ENCODE peak calls at places on chromosomes 1 and 21, in six cellular contexts. One of them, this sample, is unnamed.

GRCh38 chr1:3014041-3014440 is 7.2 kb upstream of the ACTRT2 start:
- DNase-seq in RWPE1: no peak
- DNase-seq in HFF-Myc: no peak
- DNase-seq in pancreas: no peak
- DNase-seq in body of pancreas: no peak
- DNase-seq in fibroblast of mammary gland: no peak
- DNase-seq in this sample: no peak

GRCh38 chr1:192538407-192539311 is 36.9 kb upstream of the RGS1 start:
- DNase-seq in pancreas: no peak
- DNase-seq in RWPE1: no peak
- DNase-seq in fibroblast of mammary gland: peak
- DNase-seq in HFF-Myc: no peak
- DNase-seq in body of pancreas: no peak
- DNase-seq in this sample: no peak

GRCh38 chr1:165109013-165109412 is 247.5 kb downstream of the LMX1A start:
- DNase-seq in RWPE1: no peak
- DNase-seq in HFF-Myc: no peak
- DNase-seq in pancreas: no peak
- DNase-seq in fibroblast of mammary gland: no peak
- DNase-seq in body of pancreas: no peak
- DNase-seq in this sample: no peak

GRCh38 chr1:201307239-201307638 is 23.9 kb downstream of the PKP1 start:
- DNase-seq in body of pancreas: no peak
- DNase-seq in fibroblast of mammary gland: peak
- DNase-seq in HFF-Myc: no peak
- DNase-seq in pancreas: no peak
- DNase-seq in RWPE1: peak
- DNase-seq in this sample: peak

GRCh38 chr1:110464340-110464739 is 13.4 kb downstream of the PROK1 start:
- DNase-seq in HFF-Myc: no peak
- DNase-seq in RWPE1: peak
- DNase-seq in fibroblast of mammary gland: peak
- DNase-seq in body of pancreas: no peak
- DNase-seq in pancreas: no peak
- DNase-seq in this sample: peak

GRCh38 chr1:15410223-15410883 is 665 bp downstream of the EFHD2 start:
- DNase-seq in fibroblast of mammary gland: no peak
- DNase-seq in body of pancreas: peak
- DNase-seq in pancreas: peak
- DNase-seq in RWPE1: no peak
- DNase-seq in HFF-Myc: no peak
- DNase-seq in this sample: no peak

GRCh38 chr1:211925016-211925415 is 94.5 kb upstream of the LPGAT1 start:
- DNase-seq in RWPE1: peak
- DNase-seq in body of pancreas: no peak
- DNase-seq in HFF-Myc: no peak
- DNase-seq in pancreas: no peak
- DNase-seq in fibroblast of mammary gland: no peak
- DNase-seq in this sample: peak

GRCh38 chr1:157403608-157404007 is 148.7 kb downstream of the FCRL5 start:
- DNase-seq in RWPE1: no peak
- DNase-seq in fibroblast of mammary gland: no peak
- DNase-seq in pancreas: no peak
- DNase-seq in body of pancreas: no peak
- DNase-seq in HFF-Myc: no peak
- DNase-seq in this sample: no peak

GRCh38 chr1:63033211-63033610 is 249.3 kb downstream of the ATG4C start:
- DNase-seq in HFF-Myc: no peak
- DNase-seq in pancreas: no peak
- DNase-seq in fibroblast of mammary gland: no peak
- DNase-seq in RWPE1: no peak
- DNase-seq in body of pancreas: no peak
- DNase-seq in this sample: no peak

DNA sequence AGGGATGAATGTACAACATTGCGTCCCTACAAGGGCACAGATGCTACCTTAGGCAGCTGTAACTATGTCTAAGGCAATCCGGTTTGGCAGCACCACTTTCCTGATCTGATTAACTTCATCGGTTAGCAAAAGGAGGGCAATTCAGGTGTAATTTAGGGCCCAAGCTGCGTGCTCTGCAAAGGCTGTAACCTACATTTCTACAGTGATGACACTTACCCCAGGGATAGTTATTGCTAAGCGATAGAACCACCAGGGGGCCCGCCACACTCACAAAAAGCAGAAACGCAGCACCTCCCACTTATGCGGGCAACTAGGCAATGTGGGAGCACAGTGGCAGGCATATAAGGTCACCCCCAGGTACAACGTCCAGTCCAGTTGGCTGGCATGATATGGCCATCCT is 113.5 kb downstream of the GDAP2 start:
- DNase-seq in RWPE1: no peak
- DNase-seq in pancreas: no peak
- DNase-seq in body of pancreas: peak
- DNase-seq in fibroblast of mammary gland: no peak
- DNase-seq in HFF-Myc: no peak
- DNase-seq in this sample: no peak
- TF ChIP-seq CTCF in RWPE1: no peak
- TF ChIP-seq CTCF in pancreas: no peak
- TF ChIP-seq CTCF in body of pancreas: peak
- TF ChIP-seq CTCF in fibroblast of mammary gland: no peak
- TF ChIP-seq CTCF in HFF-Myc: peak
- TF ChIP-seq CTCF in this sample: peak

DNA sequence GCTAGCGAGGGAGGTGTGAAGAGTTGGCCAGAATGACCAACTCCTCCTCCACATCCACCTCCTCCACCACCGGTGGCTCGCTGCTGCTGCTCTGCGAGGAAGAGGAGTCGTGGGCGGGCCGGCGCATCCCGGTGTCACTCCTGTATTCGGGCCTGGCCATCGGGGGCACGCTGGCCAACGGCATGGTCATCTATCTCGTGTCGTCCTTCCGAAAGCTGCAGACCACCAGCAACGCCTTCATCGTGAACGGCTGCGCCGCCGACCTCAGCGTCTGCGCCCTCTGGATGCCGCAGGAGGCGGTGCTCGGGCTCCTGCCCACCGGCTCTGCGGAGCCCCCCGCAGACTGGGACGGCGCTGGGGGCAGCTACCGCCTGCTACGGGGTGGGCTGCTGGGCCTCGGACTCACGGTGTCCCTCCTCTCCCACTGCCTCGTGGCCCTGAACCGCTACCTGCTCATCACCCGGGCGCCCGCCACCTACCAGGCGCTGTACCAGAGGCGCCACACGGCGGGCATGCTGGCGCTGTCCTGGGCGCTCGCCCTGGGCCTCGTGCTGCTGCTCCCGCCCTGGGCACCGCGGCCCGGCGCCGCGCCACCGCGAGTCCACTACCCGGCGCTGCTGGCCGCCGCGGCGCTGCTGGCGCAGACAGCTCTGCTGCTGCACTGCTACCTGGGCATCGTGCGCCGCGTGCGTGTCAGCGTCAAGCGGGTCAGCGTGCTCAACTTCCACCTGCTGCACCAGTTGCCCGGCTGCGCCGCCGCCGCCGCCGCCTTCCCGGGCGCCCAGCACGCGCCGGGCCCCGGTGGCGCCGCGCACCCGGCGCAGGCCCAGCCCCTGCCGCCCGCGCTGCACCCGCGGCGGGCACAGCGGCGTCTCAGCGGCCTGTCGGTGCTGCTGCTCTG is 1.2 kb downstream of the GPR88 start:
- DNase-seq in fibroblast of mammary gland: no peak
- DNase-seq in HFF-Myc: no peak
- DNase-seq in body of pancreas: peak
- DNase-seq in pancreas: no peak
- DNase-seq in RWPE1: peak
- DNase-seq in this sample: peak
- TF ChIP-seq CTCF in fibroblast of mammary gland: no peak
- TF ChIP-seq CTCF in HFF-Myc: peak
- TF ChIP-seq CTCF in body of pancreas: no peak
- TF ChIP-seq CTCF in pancreas: no peak
- TF ChIP-seq CTCF in RWPE1: no peak
- TF ChIP-seq CTCF in this sample: no peak

DNA sequence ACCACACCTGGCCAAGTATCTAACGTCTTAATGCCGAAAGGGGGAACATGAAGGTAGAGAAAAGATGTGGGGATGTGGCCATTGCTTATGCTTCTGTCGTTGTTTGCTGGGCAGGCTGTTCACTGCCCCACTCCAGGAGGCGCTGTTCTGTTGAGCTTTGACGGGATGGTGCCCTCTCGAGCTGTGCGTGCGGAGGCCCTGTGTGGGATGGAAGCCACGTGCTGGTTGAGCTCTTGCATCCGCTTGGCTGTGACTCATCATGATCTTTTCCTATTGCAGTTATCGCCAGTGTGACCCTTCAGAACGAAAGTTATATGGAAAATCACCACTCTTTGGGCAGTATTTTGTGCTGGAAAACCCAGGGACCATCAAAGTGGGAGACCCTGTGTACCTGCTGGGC is 26.3 kb downstream of the MTARC1 start:
- DNase-seq in body of pancreas: no peak
- DNase-seq in HFF-Myc: no peak
- DNase-seq in fibroblast of mammary gland: no peak
- DNase-seq in pancreas: no peak
- DNase-seq in RWPE1: no peak
- DNase-seq in this sample: no peak
- TF ChIP-seq CTCF in body of pancreas: no peak
- TF ChIP-seq CTCF in HFF-Myc: no peak
- TF ChIP-seq CTCF in fibroblast of mammary gland: no peak
- TF ChIP-seq CTCF in pancreas: no peak
- TF ChIP-seq CTCF in RWPE1: no peak
- TF ChIP-seq CTCF in this sample: no peak

GRCh38 chr1:57422271-57423134 is 1.4 kb downstream of the DAB1 start:
- DNase-seq in RWPE1: no peak
- DNase-seq in HFF-Myc: no peak
- DNase-seq in body of pancreas: no peak
- DNase-seq in fibroblast of mammary gland: peak
- DNase-seq in pancreas: no peak
- DNase-seq in this sample: no peak
- TF ChIP-seq CTCF in RWPE1: no peak
- TF ChIP-seq CTCF in HFF-Myc: peak
- TF ChIP-seq CTCF in body of pancreas: no peak
- TF ChIP-seq CTCF in fibroblast of mammary gland: peak
- TF ChIP-seq CTCF in pancreas: no peak
- TF ChIP-seq CTCF in this sample: no peak

GRCh38 chr21:26715116-26715515 is 130.1 kb downstream of the ADAMTS1 start:
- DNase-seq in fibroblast of mammary gland: no peak
- DNase-seq in HFF-Myc: no peak
- DNase-seq in pancreas: no peak
- DNase-seq in body of pancreas: no peak
- DNase-seq in RWPE1: no peak
- DNase-seq in this sample: no peak

GRCh38 chr21:26719750-26720149 is 125.5 kb downstream of the ADAMTS1 start:
- DNase-seq in body of pancreas: no peak
- DNase-seq in fibroblast of mammary gland: no peak
- DNase-seq in pancreas: no peak
- DNase-seq in RWPE1: no peak
- DNase-seq in HFF-Myc: no peak
- DNase-seq in this sample: no peak

GRCh38 chr21:26715878-26716506 is 129.2 kb downstream of the ADAMTS1 start:
- DNase-seq in HFF-Myc: peak
- DNase-seq in RWPE1: peak
- DNase-seq in fibroblast of mammary gland: peak
- DNase-seq in body of pancreas: peak
- DNase-seq in pancreas: peak
- DNase-seq in this sample: peak

GRCh38 chr21:26717146-26717739 is 128.0 kb downstream of the ADAMTS1 start:
- DNase-seq in fibroblast of mammary gland: peak
- DNase-seq in pancreas: no peak
- DNase-seq in RWPE1: peak
- DNase-seq in HFF-Myc: no peak
- DNase-seq in body of pancreas: no peak
- DNase-seq in this sample: peak
- TF ChIP-seq CTCF in fibroblast of mammary gland: peak
- TF ChIP-seq CTCF in pancreas: peak
- TF ChIP-seq CTCF in RWPE1: peak
- TF ChIP-seq CTCF in HFF-Myc: peak
- TF ChIP-seq CTCF in body of pancreas: peak
- TF ChIP-seq CTCF in this sample: peak